ENCODE peak calls at places on chromosomes 3 and 15, in nine cellular contexts. K is heart left ventricle, F is AG10803, I is OCI-LY7, Q is fibroblast of lung, L is A549, J is AG04450, P is Peyer's patch, X is BJ. V is an unnamed sample.

GRCh38 chr3:27467545-27467944 is 16.6 kb downstream of the SLC4A7 start:
- DNase-seq in K (no peak), Q (peak; percentile 46), P (no peak), J (no peak), I (peak; percentile 47), L (peak; percentile 57), X (no peak), F (peak; percentile 53), V (no peak)

GRCh38 chr3:79052054-79052681 is 715.6 kb downstream of the ROBO1 start:
- DNase-seq in I (peak; percentile 21), L (no peak), P (no peak), Q (no peak), K (no peak), J (no peak), F (no peak), X (no peak), V (no peak)

GRCh38 chr15:29533667-29534066 is 264.0 kb upstream of the NSMCE3 start:
- DNase-seq in I (no peak), L (no peak), K (no peak), Q (no peak), X (no peak), F (no peak), J (no peak), P (no peak), V (no peak)

GRCh38 chr3:191005790-191006189 is 143.3 kb upstream of the GMNC start:
- DNase-seq in P (no peak), K (no peak), X (no peak), J (no peak), F (no peak), Q (peak; percentile 23), I (no peak), L (no peak), V (no peak)

GRCh38 chr3:156256945-156257344 is 136.6 kb downstream of the KCNAB1 start:
- DNase-seq in L (no peak), F (no peak), K (no peak), I (no peak), Q (no peak), X (no peak), P (no peak), J (no peak), V (no peak)

GRCh38 chr3:15159501-15160136 is 46.4 kb upstream of the CAPN7 start:
- DNase-seq in X (no peak), J (no peak), L (no peak), Q (no peak), P (no peak), F (peak; percentile 11), K (no peak), I (no peak), V (no peak)

GRCh38 chr15:51966192-51966591 is 5.4 kb downstream of the LEO1 start:
- DNase-seq in I (no peak), X (no peak), Q (no peak), L (no peak), F (no peak), J (no peak), K (no peak), P (no peak), V (no peak)

GRCh38 chr3:16239082-16239770 is 25.5 kb downstream of the DPH3 start:
- DNase-seq in I (no peak), K (no peak), Q (no peak), J (no peak), F (peak; percentile 23), L (no peak), P (no peak), X (no peak), V (no peak)

GRCh38 chr3:177440456-177441105 is 243.3 kb upstream of the TBL1XR1 start:
- DNase-seq in X (no peak), F (no peak), P (no peak), J (no peak), L (no peak), Q (peak; percentile 54), K (no peak), I (no peak), V (no peak)

GRCh38 chr3:36227982-36228381 is 152.3 kb upstream of the STAC start:
- DNase-seq in F (no peak), I (no peak), X (no peak), Q (no peak), L (no peak), K (peak; percentile 18), J (no peak), P (no peak), V (no peak)

DNA sequence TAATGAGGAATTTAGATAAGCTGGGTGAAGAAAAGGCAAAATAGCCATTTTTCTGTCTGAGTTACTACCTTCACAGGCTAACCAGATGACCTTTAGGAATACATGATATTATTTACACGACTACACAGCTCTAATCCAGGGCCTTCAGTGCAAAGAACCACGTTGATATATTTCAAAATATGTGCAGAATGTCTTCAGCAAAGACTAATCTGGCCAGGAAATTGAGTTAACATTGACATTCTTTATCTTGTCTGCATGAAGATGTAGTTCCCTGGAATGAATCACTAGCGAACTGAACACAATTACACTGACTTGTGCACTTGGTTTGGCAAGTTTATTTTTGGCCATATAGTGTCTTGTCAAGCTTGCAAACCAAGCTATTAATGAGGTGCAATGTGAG is 41.4 kb downstream of the PDHB start:
- DNase-seq in J (no peak), Q (peak; percentile 6), K (no peak), F (peak; percentile 53), P (no peak), X (no peak), I (no peak), L (no peak), V (no peak)
- TF ChIP-seq CTCF in J (no peak), Q (no peak), K (no peak), F (no peak), P (no peak), X (no peak), I (no peak), L (no peak), V (no peak)

GRCh38 chr3:50354186-50354764 is 3.6 kb downstream of the CYB561D2 start:
- DNase-seq in P (no peak), Q (no peak), K (no peak), J (no peak), L (no peak), I (no peak), X (no peak), F (no peak), V (no peak)

GRCh38 chr3:50350527-50351317 is at the start of the genes CYB561D2 and NPRL2:
- DNase-seq in I (peak; percentile 96), L (peak; percentile 92), J (peak; percentile 72), X (peak; percentile 68), Q (peak; percentile 92), K (peak; percentile 97), F (peak; percentile 90), P (peak; percentile 99), V (peak; percentile 97)

GRCh38 chr3:50351318-50351687 is 641 bp downstream of the CYB561D2 start:
- DNase-seq in K (no peak), I (no peak), L (no peak), Q (no peak), F (no peak), P (no peak), X (no peak), J (no peak), V (no peak)

GRCh38 chr3:50353231-50354004 is 2.8 kb downstream of the CYB561D2 start:
- DNase-seq in J (no peak), P (no peak), F (no peak), K (no peak), Q (no peak), X (no peak), L (no peak), I (no peak), V (no peak)

DNA sequence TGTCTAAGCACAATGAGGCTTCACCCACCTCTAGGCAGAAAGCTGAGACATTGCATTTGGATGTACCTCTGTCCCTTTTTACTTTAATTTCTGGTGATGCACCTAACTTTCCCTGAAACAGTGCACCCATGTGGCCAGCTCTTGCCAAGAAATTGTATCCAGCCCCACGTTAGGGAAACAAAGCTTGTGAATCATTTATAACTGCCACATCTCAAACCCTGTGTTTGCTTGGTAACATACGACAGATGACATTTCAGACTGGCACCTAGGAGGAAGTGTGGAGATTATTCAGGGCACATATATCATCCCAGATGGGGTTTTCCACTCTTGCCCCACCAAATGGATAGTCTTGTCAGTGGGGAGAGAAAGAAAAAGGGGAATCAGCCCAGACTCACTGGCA is 2.1 kb downstream of the CYB561D2 start:
- DNase-seq in P (no peak), X (no peak), Q (no peak), J (no peak), I (no peak), F (no peak), K (no peak), L (peak; percentile 56), V (no peak)
- TF ChIP-seq CTCF in P (no peak), X (peak; percentile 33), Q (no peak), J (peak; percentile 34), I (peak; percentile 71), F (peak; percentile 33), K (peak; percentile 5), L (peak; percentile 9), V (no peak)

GRCh38 chr3:45591547-45591912 is 3.0 kb upstream of the LIMD1 start:
- DNase-seq in L (no peak), I (no peak), F (no peak), J (no peak), K (no peak), X (no peak), Q (no peak), P (no peak), V (no peak)

GRCh38 chr3:45592830-45593707 is 1.5 kb upstream of the LIMD1 start:
- DNase-seq in F (peak; percentile 87), K (peak; percentile 93), X (peak; percentile 46), P (peak; percentile 96), L (peak; percentile 92), I (peak; percentile 82), Q (peak; percentile 89), J (peak; percentile 63), V (peak; percentile 91)

GRCh38 chr3:45592405-45592804 is 2.1 kb upstream of the LIMD1 start:
- DNase-seq in F (no peak), J (no peak), Q (no peak), P (no peak), L (no peak), K (no peak), X (no peak), I (no peak), V (no peak)

GRCh38 chr3:45590822-45591546 is 3.6 kb upstream of the LIMD1 start:
- DNase-seq in F (no peak), L (no peak), Q (no peak), P (no peak), X (no peak), J (no peak), K (no peak), I (no peak), V (no peak)

DNA sequence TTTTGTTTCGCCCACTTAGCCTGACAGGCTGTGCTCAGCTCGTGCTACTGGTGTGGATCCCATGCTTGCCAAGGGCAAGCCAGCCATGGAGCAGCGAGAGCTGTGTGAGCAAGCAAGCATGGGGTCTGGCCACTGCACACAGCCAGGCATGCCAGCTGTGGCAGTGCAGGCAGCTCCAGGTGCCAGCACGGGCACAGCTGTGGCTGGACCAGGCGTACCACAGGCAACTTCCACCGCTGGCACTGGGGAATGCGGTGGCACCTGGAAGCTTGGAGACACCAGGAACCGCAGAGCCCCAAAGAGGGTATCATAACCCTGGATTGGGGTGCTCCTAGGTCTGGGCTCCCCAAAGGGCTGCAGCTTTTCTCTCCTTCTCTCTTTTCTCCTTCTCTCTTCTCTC is 4.3 kb upstream of the LIMD1 start:
- DNase-seq in I (no peak), Q (no peak), L (no peak), P (no peak), F (no peak), X (no peak), K (no peak), J (no peak), V (no peak)
- TF ChIP-seq CTCF in I (no peak), Q (no peak), L (no peak), P (no peak), F (no peak), X (no peak), K (no peak), J (no peak), V (no peak)

GRCh38 chr3:189144645-189145044 is 27.1 kb upstream of the TPRG1 start:
- DNase-seq in P (no peak), X (no peak), J (no peak), I (peak; percentile 17), K (no peak), Q (no peak), F (peak; percentile 23), L (peak; percentile 47), V (peak; percentile 49)
- TF ChIP-seq CTCF in P (no peak), X (no peak), J (no peak), I (peak; percentile 34), K (peak; percentile 48), Q (no peak), F (no peak), L (peak; percentile 35), V (peak; percentile 45)

V was measured in CD14-positive monocyte.